ENCODE peak calls at places on chromosomes 5 and 9, in ten cellular contexts. A is hypothalamus, L is KG1, C is activated T-helper 1 cell treated with Interleukin-2 at 50 U/mL for 16 hours, Z is BJ, K is IMR-90, F is Ammon's horn, U is fibroblast of gingiva, V is skeletal muscle cell, M is amygdala. Q is an unnamed sample.

GRCh38 chr9:126891676-126892075 is 22.9 kb upstream of the RALGPS1 start:
- DNase-seq in A (no peak), L (no peak), C (no peak), Z (no peak), K (no peak), F (no peak), U (no peak), V (no peak), M (no peak), Q (no peak)

GRCh38 chr5:178793156-178793555 is 62.7 kb upstream of the ZNF354A start:
- DNase-seq in A (no peak), L (no peak), C (no peak), Z (no peak), K (no peak), F (no peak), U (no peak), V (no peak), M (no peak), Q (no peak)

GRCh38 chr9:108704156-108704852 is 151.5 kb downstream of the ACTL7B start:
- DNase-seq in A (no peak), L (no peak), C (no peak), Z (no peak), K (no peak), F (no peak), U (no peak), V (no peak), M (no peak), Q (no peak)

GRCh38 chr5:98735806-98736507 is 37.5 kb upstream of the RGMB start:
- DNase-seq in A (no peak), L (no peak), C (no peak), Z (peak; percentile 59), K (peak; percentile 87), F (no peak), U (peak; percentile 79), V (no peak), M (no peak), Q (no peak)

GRCh38 chr9:107542401-107542800 is 52.8 kb upstream of the KLF4 start:
- DNase-seq in A (no peak), L (no peak), C (no peak), Z (no peak), K (no peak), F (no peak), U (peak; percentile 18), V (no peak), M (no peak), Q (no peak)

GRCh38 chr9:137406085-137406773 is 16.7 kb downstream of the EXD3 start:
- DNase-seq in A (no peak), L (no peak), C (no peak), Z (no peak), K (no peak), F (no peak), U (no peak), V (no peak), M (no peak), Q (no peak)

GRCh38 chr5:61327761-61328753 is 4.0 kb upstream of the ZSWIM6 start:
- DNase-seq in A (no peak), L (no peak), C (no peak), Z (no peak), K (peak; percentile 95), F (no peak), U (peak; percentile 92), V (peak; percentile 89), M (no peak), Q (no peak)

GRCh38 chr5:82259172-82259800 is 18.9 kb downstream of the RPS23 start:
- DNase-seq in A (no peak), L (no peak), C (no peak), Z (no peak), K (peak; percentile 47), F (peak; percentile 13), U (peak; percentile 21), V (no peak), M (no peak), Q (no peak)

GRCh38 chr9:107422189-107422802 is 67.3 kb downstream of the KLF4 start:
- DNase-seq in A (no peak), L (no peak), C (no peak), Z (no peak), K (peak; percentile 51), F (peak; percentile 49), U (peak; percentile 54), V (peak; percentile 16), M (no peak), Q (peak; percentile 59)